ENCODE peak calls at places on chromosomes 16 and 17, in nine cellular contexts. T is stomach, D is sigmoid colon, S is ovary, N is transverse colon, A is upper lobe of left lung, P is esophagus muscularis mucosa, Z is tibial nerve, O is A549. Y is an unnamed sample.

GRCh38 chr16:58018803-58019202 is 6.8 kb upstream of the MMP15 start:
- DNase-seq in Z (no peak), S (no peak), P (no peak), A (no peak), N (no peak), D (no peak), O (no peak), T (no peak), Y (no peak)

GRCh38 chr17:1783834-1784611 is 22.2 kb downstream of the SERPINF1 start:
- DNase-seq in D (peak; percentile 95), A (peak; percentile 94), S (peak; percentile 82), Z (peak; percentile 82), T (peak; percentile 63), P (peak; percentile 97), N (peak; percentile 74), O (peak; percentile 77), Y (peak; percentile 95)

GRCh38 chr17:56274491-56274890 is 121.2 kb downstream of the ANKFN1 start:
- DNase-seq in P (peak; percentile 74), T (no peak), Z (no peak), A (no peak), N (no peak), S (no peak), O (no peak), D (no peak), Y (no peak)

GRCh38 chr17:58986005-58986404 is 120.7 kb downstream of the TRIM37 start:
- DNase-seq in S (no peak), A (no peak), Z (no peak), T (no peak), O (no peak), N (no peak), P (no peak), D (no peak), Y (no peak)

GRCh38 chr17:57867126-57867525 is 17.3 kb upstream of the MRPS23 start:
- DNase-seq in A (no peak), D (no peak), Z (no peak), O (no peak), N (no peak), T (no peak), P (no peak), S (no peak), Y (no peak)

GRCh38 chr17:47802341-47803022 is 19.1 kb downstream of the OSBPL7 start:
- DNase-seq in S (no peak), N (peak; percentile 62), Z (no peak), P (no peak), D (no peak), O (peak; percentile 92), T (peak; percentile 64), A (no peak), Y (peak; percentile 76)

GRCh38 chr17:40087049-40087794 is 13.2 kb downstream of the NR1D1 start:
- DNase-seq in D (no peak), N (no peak), P (no peak), A (no peak), O (no peak), Z (no peak), S (no peak), T (no peak), Y (no peak)

GRCh38 chr17:8577868-8578267 is 52.7 kb downstream of the MYH10 start:
- DNase-seq in N (no peak), D (no peak), O (no peak), S (no peak), T (no peak), P (no peak), A (no peak), Z (no peak), Y (no peak)

GRCh38 chr17:29176500-29177351 is 3.5 kb downstream of the MYO18A start:
- DNase-seq in N (peak; percentile 82), Z (no peak), T (peak; percentile 92), S (peak; percentile 74), P (no peak), D (peak; percentile 84), O (peak; percentile 70), A (peak; percentile 81), Y (no peak)

GRCh38 chr16:30744146-30744545 is 4.1 kb upstream of the PHKG2 start:
- DNase-seq in D (peak; percentile 87), O (no peak), P (no peak), N (no peak), Z (no peak), A (no peak), T (no peak), S (no peak), Y (no peak)

GRCh38 chr17:9402590-9403199 is 172.9 kb downstream of the STX8 start:
- DNase-seq in D (no peak), T (no peak), O (peak; percentile 27), N (peak; percentile 25), S (no peak), Z (no peak), A (no peak), P (no peak), Y (no peak)

GRCh38 chr16:29664133-29664912 is 1.3 kb downstream of the SPN start:
- DNase-seq in T (no peak), A (peak; percentile 54), Z (no peak), N (peak; percentile 32), P (no peak), S (no peak), D (no peak), O (no peak), Y (no peak)

GRCh38 chr16:2964416-2965223 is 545 bp downstream of the KREMEN2 start:
- DNase-seq in A (no peak), O (peak; percentile 88), D (no peak), P (no peak), T (peak; percentile 39), Z (no peak), N (peak; percentile 58), S (no peak), Y (peak; percentile 60)

GRCh38 chr17:64332502-64332901 is 58.2 kb downstream of the PECAM1 start:
- DNase-seq in T (no peak), P (no peak), N (no peak), S (no peak), D (no peak), O (no peak), A (peak; percentile 56), Z (no peak), Y (no peak)

GRCh38 chr17:142102-142661 is 4.8 kb downstream of the SCGB1C2 start:
- DNase-seq in O (peak; percentile 49), D (peak; percentile 61), Z (no peak), T (peak; percentile 25), P (no peak), N (no peak), S (peak; percentile 9), A (peak; percentile 13), Y (peak; percentile 79)

GRCh38 chr17:37802712-37803416 is 58.0 kb upstream of the HNF1B start:
- DNase-seq in O (no peak), D (no peak), P (no peak), S (no peak), A (no peak), T (peak; percentile 38), Z (no peak), N (no peak), Y (no peak)

GRCh38 chr16:58299757-58300349 is 5.0 kb upstream of the PRSS54 start:
- DNase-seq in A (no peak), O (no peak), T (peak; percentile 32), S (no peak), P (no peak), D (no peak), Z (no peak), N (peak; percentile 22), Y (no peak)

GRCh38 chr16:59698341-59698979 is 964.3 kb upstream of the GOT2 start:
- DNase-seq in A (no peak), S (no peak), P (no peak), N (no peak), T (no peak), Z (no peak), D (no peak), O (no peak), Y (no peak)

GRCh38 chr17:54980372-54980771 is 11.8 kb downstream of the STXBP4 start:
- DNase-seq in S (no peak), P (no peak), T (no peak), N (no peak), Z (no peak), A (no peak), O (no peak), D (no peak), Y (no peak)
- TF ChIP-seq EP300 in S (no peak), P (no peak), T (no peak), N (no peak), Z (no peak), A (no peak), O (no peak), D (no peak), Y (no peak)

GRCh38 chr16:9599415-9600110 is 508.1 kb downstream of the HAPSTR1 start:
- DNase-seq in N (no peak), O (no peak), P (no peak), S (no peak), A (no peak), Z (no peak), D (no peak), T (no peak), Y (no peak)
- TF ChIP-seq POLR2A in N (no peak), O (no peak), P (no peak), S (no peak), A (no peak), Z (no peak), D (no peak), T (no peak), Y (no peak)

DNA sequence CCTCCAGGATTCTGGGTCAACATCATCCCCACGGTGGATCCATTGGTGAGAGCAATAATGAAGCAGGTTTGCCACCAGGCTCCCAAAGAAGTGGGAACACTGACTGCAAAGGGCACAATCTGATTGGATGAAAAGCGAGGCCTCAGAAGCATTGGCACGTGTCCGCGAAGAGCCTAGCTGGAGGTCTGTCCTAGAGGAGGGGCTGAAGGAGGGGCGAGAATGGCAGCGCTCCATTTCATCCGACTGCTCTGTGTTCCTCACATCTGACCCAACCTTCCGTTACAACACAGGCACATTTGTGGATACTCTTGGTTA is 79.9 kb downstream of the MRC2 start:
- DNase-seq in D (no peak), N (no peak), A (no peak), T (no peak), P (no peak), Z (no peak), S (no peak), O (no peak), Y (peak; percentile 28)
- H3K27ac ChIP-seq in D (no peak overlapping the region), N (no peak overlapping the region), A (no peak overlapping the region), T (no peak overlapping the region), P (no peak overlapping the region), Z (peak overlapping the region; percentile 89), S (no peak overlapping the region), O (no peak overlapping the region), Y (no peak overlapping the region)

GRCh38 chr17:7477392-7478275 is 1.8 kb downstream of the ZBTB4 start:
- DNase-seq in P (no peak), D (peak; percentile 82), N (peak; percentile 28), S (peak; percentile 49), T (peak; percentile 60), Z (no peak), O (no peak), A (peak; percentile 64), Y (no peak)
- TF ChIP-seq EP300 in P (no peak), D (no peak), N (no peak), S (no peak), T (no peak), Z (no peak), O (no peak), A (no peak), Y (no peak)

Y was measured in suprapubic skin.